ENCODE peak calls at places on chromosome 3, in five cellular contexts. G, S, P, W and L are unnamed samples.

GRCh38 chr3:52249683-52250082 is 4.1 kb downstream of the PPM1M start:
- DNase-seq in G (no peak), P (no peak), W (no peak), S (no peak), L (no peak)

GRCh38 chr3:11240496-11240895 is 31.7 kb upstream of the ATG7 start:
- DNase-seq in P (no peak), W (no peak), S (no peak), G (no peak), L (no peak)

GRCh38 chr3:106824856-106825255 is 552.4 kb upstream of the CCDC54 start:
- DNase-seq in G (no peak), P (no peak), S (peak; percentile 63), W (no peak), L (no peak)

GRCh38 chr3:190041333-190042041 is 79.2 kb downstream of the P3H2 start:
- DNase-seq in W (no peak), P (no peak), G (no peak), S (no peak), L (no peak)

GRCh38 chr3:126828306-126828705 is 124.3 kb downstream of the CHCHD6 start:
- DNase-seq in G (no peak), W (no peak), P (peak; percentile 83), S (peak; percentile 22), L (no peak)

GRCh38 chr3:115975353-115975752 is 352.0 kb downstream of the GAP43 start:
- DNase-seq in W (no peak), P (no peak), G (no peak), S (peak; percentile 55), L (no peak)

GRCh38 chr3:32009101-32009500 is 27.6 kb downstream of the ZNF860 start:
- DNase-seq in S (no peak), W (no peak), P (no peak), G (no peak), L (no peak)

GRCh38 chr3:178186666-178187065 is 349.6 kb upstream of the KCNMB2 start:
- DNase-seq in W (no peak), P (no peak), S (no peak), G (no peak), L (no peak)

GRCh38 chr3:16102905-16103364 is 71.5 kb upstream of the GALNT15 start:
- DNase-seq in W (no peak), P (no peak), S (peak; percentile 96), G (no peak), L (no peak)

GRCh38 chr3:194598771-194599557 is 34.3 kb downstream of the TMEM44 start:
- DNase-seq in P (no peak), S (peak; percentile 64), G (no peak), W (no peak), L (no peak)

GRCh38 chr3:55511895-55512585 is 24.9 kb upstream of the WNT5A start:
- DNase-seq in W (no peak), S (peak; percentile 53), G (no peak), P (no peak), L (no peak)

GRCh38 chr3:134857356-134857755 is 62.3 kb downstream of the EPHB1 start:
- DNase-seq in P (peak; percentile 2), S (no peak), G (no peak), W (no peak), L (no peak)

GRCh38 chr3:87553058-87553457 is 276.7 kb upstream of the POU1F1 start:
- DNase-seq in W (no peak), G (no peak), S (no peak), P (no peak), L (no peak)

GRCh38 chr3:157042226-157042625 is 117.7 kb downstream of the CCNL1 start:
- DNase-seq in W (no peak), P (no peak), G (no peak), S (no peak), L (no peak)

GRCh38 chr3:128398586-128398985 is 68.1 kb downstream of the DNAJB8 start:
- DNase-seq in W (no peak), G (no peak), P (no peak), S (no peak), L (no peak)

GRCh38 chr3:149479621-149480325 is 5.3 kb downstream of the TM4SF4 start:
- DNase-seq in S (peak; percentile 32), W (no peak), P (no peak), G (no peak), L (no peak)

GRCh38 chr3:34011171-34012101 is 213.0 kb downstream of the PDCD6IP start:
- DNase-seq in S (no peak), P (no peak), G (no peak), W (no peak), L (no peak)
- TF ChIP-seq CTCF in S (peak; percentile 9), P (no peak), G (no peak), W (no peak), L (no peak)

GRCh38 chr3:139522421-139522820 is 17.1 kb downstream of the RBP1 start:
- DNase-seq in P (no peak), G (no peak), S (peak; percentile 5), W (no peak), L (no peak)
- TF ChIP-seq CTCF in P (no peak), G (no peak), S (peak; percentile 27), W (no peak), L (no peak)

GRCh38 chr3:7423995-7424394 is 563.1 kb downstream of the GRM7 start:
- DNase-seq in P (no peak), G (no peak), S (no peak), W (no peak), L (no peak)
- TF ChIP-seq CTCF in P (no peak), G (no peak), S (no peak), W (no peak), L (no peak)

DNA sequence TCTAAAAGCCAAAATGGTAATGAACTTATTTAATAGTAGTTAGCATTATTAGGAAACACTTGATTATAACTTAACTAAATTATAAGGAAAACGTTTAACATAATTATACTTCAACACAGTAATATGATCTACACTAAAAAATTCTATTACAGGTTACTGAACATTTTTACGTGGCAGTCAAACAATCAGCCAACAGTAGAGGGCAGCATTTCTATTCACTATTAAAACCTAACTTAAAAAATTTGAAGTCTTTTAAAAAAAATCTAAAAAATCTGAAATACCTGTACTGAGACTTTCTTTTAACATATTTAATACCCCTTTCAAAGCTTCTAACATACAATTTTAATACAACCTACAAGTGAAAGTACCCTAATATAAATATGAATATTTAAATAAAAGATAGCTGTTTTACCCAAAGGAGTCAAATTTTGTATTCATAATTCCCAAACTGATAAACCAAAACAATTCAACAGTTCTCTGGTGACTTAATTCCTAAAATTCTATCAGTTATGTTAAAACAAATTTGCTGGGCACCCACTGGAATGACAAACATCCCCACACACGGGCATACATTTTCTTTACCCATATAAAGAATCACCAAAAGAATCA is 41.5 kb downstream of the DLG1 start:
- DNase-seq in G (peak; percentile 22), P (no peak), W (no peak), S (peak; percentile 68), L (peak; percentile 57)
- TF ChIP-seq CTCF in G (peak; percentile 88), P (peak; percentile 71), W (peak; percentile 36), S (peak; percentile 60), L (peak; percentile 85)